ENCODE peak calls at places on chromosomes 11 and 22, in four cellular contexts. U is HepG2, A is K562, D is SK-N-SH. P is an unnamed sample.

GRCh38 chr11:96075532-96075959 is 151.6 kb upstream of the MTMR2 start:
- DNase-seq in U (no peak), D (no peak), A (no peak), P (no peak)

GRCh38 chr11:114762437-114762836 is 84.1 kb downstream of the NXPE2 start:
- DNase-seq in A (peak), D (peak), U (peak), P (peak)

GRCh38 chr22:44200855-44201550 is 20.3 kb downstream of the PARVG start:
- DNase-seq in A (no peak), U (no peak), D (no peak), P (no peak)

GRCh38 chr22:20582171-20582511 is 74.7 kb downstream of the MED15 start:
- DNase-seq in A (no peak), D (no peak), U (no peak), P (no peak)

GRCh38 chr11:44270403-44271192 is 39.3 kb downstream of the ALX4 start:
- DNase-seq in U (no peak), A (peak), D (no peak), P (no peak)

GRCh38 chr22:44119669-44120313 is 60.9 kb upstream of the PARVG start:
- DNase-seq in U (no peak), D (no peak), A (no peak), P (no peak)

GRCh38 chr11:111200010-111200534 is 45.5 kb upstream of the POU2AF2 start:
- DNase-seq in A (no peak), U (no peak), D (no peak), P (no peak)

GRCh38 chr11:11703885-11704284 is 82.1 kb upstream of the GALNT18 start:
- DNase-seq in A (no peak), D (no peak), U (no peak), P (no peak)

GRCh38 chr11:80958966-80959365 is 1518.1 kb upstream of the TENM4 start:
- DNase-seq in U (no peak), D (no peak), A (no peak), P (no peak)

GRCh38 chr11:23976369-23976768 is 520.5 kb upstream of the LUZP2 start:
- DNase-seq in D (no peak), U (no peak), A (no peak), P (no peak)

GRCh38 chr11:78840623-78841022 is 266.0 kb upstream of the NARS2 start:
- DNase-seq in U (no peak), D (no peak), A (no peak), P (no peak)

GRCh38 chr11:31499576-31500178 is 9.7 kb downstream of the IMMP1L start:
- DNase-seq in U (no peak), D (no peak), A (no peak), P (no peak)

GRCh38 chr22:32850591-32851517 is 49.3 kb downstream of the TIMP3 start:
- DNase-seq in U (no peak), A (no peak), D (no peak), P (no peak)

GRCh38 chr11:110053848-110054414 is 39.3 kb upstream of the ZC3H12C start:
- DNase-seq in U (no peak), A (no peak), D (no peak), P (peak)

GRCh38 chr11:69367211-69367964 is 73.4 kb downstream of the MYEOV start:
- DNase-seq in A (no peak), D (no peak), U (no peak), P (no peak)

GRCh38 chr11:12105471-12105870 is 4.9 kb upstream of the MICAL2 start:
- DNase-seq in U (no peak), D (no peak), A (no peak), P (no peak)

GRCh38 chr22:36073476-36073875 is 44.9 kb upstream of the RBFOX2 start:
- DNase-seq in D (no peak), A (no peak), U (no peak), P (no peak)

GRCh38 chr11:79663012-79663411 is 222.2 kb upstream of the TENM4 start:
- DNase-seq in D (no peak), U (no peak), A (no peak), P (no peak)

GRCh38 chr11:73969991-73970800 is 12.4 kb downstream of the UCP2 start:
- DNase-seq in D (peak), U (no peak), A (no peak), P (no peak)

GRCh38 chr11:79244175-79244804 is 196.5 kb downstream of the TENM4 start:
- DNase-seq in U (no peak), D (no peak), A (no peak), P (no peak)

GRCh38 chr11:29171350-29171950 is 845.4 kb downstream of the KCNA4 start:
- DNase-seq in D (no peak), A (no peak), U (no peak), P (no peak)

GRCh38 chr11:65516135-65516968 is 8.5 kb upstream of the SCYL1 start:
- DNase-seq in U (no peak), D (no peak), A (no peak), P (no peak)

GRCh38 chr22:29797351-29797750 is 30.2 kb downstream of the UQCR10 start:
- DNase-seq in A (no peak), D (no peak), U (no peak), P (no peak)

GRCh38 chr11:9905562-9905961 is 241.7 kb downstream of the SWAP70 start:
- DNase-seq in A (no peak), U (no peak), D (no peak), P (no peak)

GRCh38 chr11:3122775-3123201 is 42.3 kb downstream of the OSBPL5 start:
- DNase-seq in U (no peak), D (peak), A (no peak), P (peak)

GRCh38 chr11:72026029-72026428 is 27.3 kb downstream of the IL18BP start:
- DNase-seq in D (no peak), A (no peak), U (no peak), P (no peak)

GRCh38 chr22:44023404-44024287 is 456 bp upstream of the PARVB start:
- DNase-seq in A (peak), D (peak), U (no peak), P (peak)

GRCh38 chr11:102546427-102546826 is 15.9 kb upstream of the MMP7 start:
- DNase-seq in U (no peak), D (no peak), A (no peak), P (no peak)

GRCh38 chr22:40951795-40952602 is 821 bp downstream of the RBX1 start:
- DNase-seq in U (no peak), D (no peak), A (no peak), P (no peak)

GRCh38 chr11:118194835-118195627 is 18.6 kb upstream of the SCN2B start:
- DNase-seq in D (no peak), A (no peak), U (peak), P (no peak)

GRCh38 chr11:27423125-27423524 is 49.5 kb downstream of the LGR4 start:
- DNase-seq in U (no peak), A (no peak), D (no peak), P (no peak)
- TF ChIP-seq FOXJ3 in U (no peak), A (no peak), D (no peak), P (no peak)

DNA sequence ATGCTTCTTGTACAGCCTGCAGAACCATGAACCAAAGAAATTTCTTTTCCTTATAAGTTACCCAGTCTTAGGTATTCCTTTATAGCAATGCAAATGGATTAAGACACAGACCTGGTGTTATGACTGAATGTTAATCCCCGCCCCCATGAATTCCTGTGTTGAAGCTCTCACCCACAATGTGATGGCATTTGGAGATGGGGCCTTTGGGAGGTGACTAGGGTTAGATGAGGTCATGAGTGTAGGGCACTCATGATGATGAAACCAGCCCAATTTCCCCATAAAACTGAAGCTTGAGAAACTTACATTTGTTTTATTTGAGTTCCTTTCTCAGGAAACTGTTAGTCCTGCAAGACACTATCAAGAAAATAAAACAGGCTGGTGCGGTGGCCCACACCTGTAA is 115.8 kb upstream of the THY1 start:
- DNase-seq in D (no peak), U (no peak), A (no peak), P (no peak)
- TF ChIP-seq FOXJ3 in D (no peak), U (no peak), A (no peak), P (no peak)

DNA sequence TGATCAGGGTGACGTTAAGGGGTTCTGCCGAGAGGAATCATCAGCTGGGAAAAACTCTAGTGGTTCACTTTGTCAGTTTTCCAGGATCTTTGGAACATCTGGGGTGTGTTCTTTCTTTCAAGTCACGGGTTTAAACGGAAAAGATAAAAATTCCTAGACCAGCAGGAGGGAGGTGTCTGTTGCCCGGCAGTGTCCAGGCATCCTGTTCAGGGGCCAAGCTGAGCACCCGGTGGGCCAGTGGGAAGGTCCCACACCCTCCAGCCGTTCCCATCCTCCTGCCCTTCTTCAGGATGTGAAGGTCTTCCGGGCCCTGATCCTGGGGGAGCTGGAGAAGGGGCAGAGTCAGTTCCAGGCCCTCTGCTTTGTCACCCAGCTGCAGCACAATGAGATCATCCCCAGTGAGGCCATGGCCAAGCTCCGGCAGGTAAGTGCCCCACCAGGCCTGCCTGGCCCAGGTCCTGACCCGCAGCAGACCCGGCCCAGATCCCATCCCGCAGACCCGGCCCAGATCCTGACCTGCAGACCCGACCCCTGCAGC is 14.5 kb upstream of the POU2F3 start:
- DNase-seq in A (no peak), U (no peak), D (no peak), P (no peak)
- TF ChIP-seq FOXJ3 in A (no peak), U (no peak), D (no peak), P (no peak)

DNA sequence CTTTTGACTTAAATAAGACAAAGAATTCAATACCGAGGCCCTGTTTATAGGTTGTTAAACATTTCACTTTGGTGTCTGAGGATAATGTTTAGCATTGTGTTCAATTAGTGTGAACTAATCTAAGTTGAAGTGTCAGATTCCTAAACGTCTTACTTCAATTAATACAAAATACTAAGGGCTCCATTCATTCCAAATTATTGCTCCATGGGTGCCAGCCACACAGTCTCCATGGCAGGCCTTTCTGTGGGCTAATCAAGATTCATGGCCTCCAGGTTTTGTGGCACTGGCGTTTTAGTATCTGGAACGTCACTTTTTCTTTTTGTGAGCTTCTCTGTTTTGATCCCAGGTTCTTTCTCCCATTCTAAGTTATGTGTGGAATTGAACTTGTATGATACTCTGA is 89.4 kb downstream of the TMEM135 start:
- DNase-seq in A (no peak), D (no peak), U (no peak), P (no peak)
- TF ChIP-seq FOXJ3 in A (no peak), D (no peak), U (no peak), P (no peak)

GRCh38 chr22:46388647-46389046 is 53.1 kb downstream of the TRMU start:
- DNase-seq in A (no peak), U (no peak), D (no peak), P (no peak)

GRCh38 chr22:46389081-46389480 is 53.6 kb downstream of the TRMU start:
- DNase-seq in D (no peak), U (no peak), A (no peak), P (no peak)

GRCh38 chr22:46382524-46382923 is 47.0 kb downstream of the TRMU start:
- DNase-seq in D (no peak), A (no peak), U (no peak), P (no peak)

GRCh38 chr22:46387748-46388147 is 52.2 kb downstream of the TRMU start:
- DNase-seq in U (no peak), A (no peak), D (no peak), P (no peak)

DNA sequence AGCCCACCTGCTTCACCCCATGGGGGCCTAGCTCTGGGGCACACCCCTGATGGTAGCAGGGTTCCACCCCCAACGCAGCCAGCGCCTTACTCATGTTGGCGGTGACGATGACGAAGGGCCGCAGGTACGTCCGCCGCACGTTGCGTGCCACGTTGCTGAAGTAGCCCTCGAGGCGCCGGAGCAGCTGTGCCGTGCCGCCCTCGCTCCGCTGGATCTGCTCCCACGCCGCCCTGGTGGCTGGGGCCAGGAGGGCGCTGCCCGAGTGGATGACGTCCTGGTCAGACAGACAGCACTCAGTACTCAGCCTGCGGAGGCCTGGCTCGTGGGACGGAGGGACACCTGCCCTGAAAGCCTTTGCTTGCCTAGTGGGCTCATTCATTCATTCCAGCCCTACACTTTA is 50.8 kb downstream of the TRMU start:
- DNase-seq in U (no peak), A (no peak), D (no peak), P (peak)
- TF ChIP-seq FOXJ3 in U (no peak), A (no peak), D (no peak), P (no peak)

GRCh38 chr22:22836635-22837034 is 51.0 kb upstream of the IGLL5 start:
- DNase-seq in U (no peak), D (no peak), A (no peak), P (no peak)
- TF ChIP-seq FOXJ3 in U (no peak), D (no peak), A (no peak), P (no peak)

GRCh38 chr22:27133951-27134664 is 476.7 kb downstream of the MIAT start:
- DNase-seq in U (no peak), D (no peak), A (peak), P (no peak)
- TF ChIP-seq FOXJ3 in U (no peak), D (no peak), A (no peak), P (no peak)

GRCh38 chr11:125146232-125146631 is 18.3 kb upstream of the PKNOX2 start:
- DNase-seq in A (no peak), D (no peak), U (no peak), P (no peak)
- TF ChIP-seq FOXJ3 in A (no peak), D (no peak), U (no peak), P (no peak)

GRCh38 chr11:39570526-39570925 is 1888.9 kb downstream of the LRRC4C start:
- DNase-seq in U (no peak), A (no peak), D (no peak), P (no peak)
- TF ChIP-seq FOXJ3 in U (no peak), A (no peak), D (no peak), P (no peak)